ENCODE peak calls at places on chromosome 11, in seven cellular contexts. One of them, this sample, is unnamed.

GRCh38 chr11:73662445-73663157 is 16.2 kb downstream of the PLEKHB1 start:
- DNase-seq in cardiac fibroblast: peak
- DNase-seq in NCI-H446 treated with DMSO at 0.1 percent for 48 hours: no peak
- DNase-seq in T-cell: no peak
- DNase-seq in NT2/D1: no peak
- DNase-seq in colonic mucosa: no peak
- DNase-seq in NCI-H146: no peak
- DNase-seq in this sample: no peak

GRCh38 chr11:95704865-95705264 is 84.7 kb downstream of the FAM76B start:
- DNase-seq in colonic mucosa: no peak
- DNase-seq in T-cell: no peak
- DNase-seq in NCI-H446 treated with DMSO at 0.1 percent for 48 hours: no peak
- DNase-seq in NT2/D1: no peak
- DNase-seq in NCI-H146: no peak
- DNase-seq in cardiac fibroblast: no peak
- DNase-seq in this sample: no peak

GRCh38 chr11:97751405-97751804 is 1269.3 kb upstream of the CNTN5 start:
- DNase-seq in T-cell: no peak
- DNase-seq in NCI-H146: no peak
- DNase-seq in cardiac fibroblast: no peak
- DNase-seq in colonic mucosa: no peak
- DNase-seq in NCI-H446 treated with DMSO at 0.1 percent for 48 hours: peak
- DNase-seq in NT2/D1: no peak
- DNase-seq in this sample: no peak

GRCh38 chr11:1797391-1798125 is 33.8 kb upstream of the CTSD start:
- DNase-seq in NT2/D1: no peak
- DNase-seq in cardiac fibroblast: no peak
- DNase-seq in NCI-H446 treated with DMSO at 0.1 percent for 48 hours: no peak
- DNase-seq in NCI-H146: no peak
- DNase-seq in T-cell: no peak
- DNase-seq in colonic mucosa: no peak
- DNase-seq in this sample: no peak

GRCh38 chr11:10026514-10026913 is 267.5 kb downstream of the SBF2 start:
- DNase-seq in T-cell: no peak
- DNase-seq in colonic mucosa: no peak
- DNase-seq in NCI-H446 treated with DMSO at 0.1 percent for 48 hours: no peak
- DNase-seq in NCI-H146: no peak
- DNase-seq in cardiac fibroblast: peak
- DNase-seq in NT2/D1: no peak
- DNase-seq in this sample: no peak

GRCh38 chr11:94544832-94545640 is 1.3 kb downstream of the FUT4 start:
- DNase-seq in NCI-H146: no peak
- DNase-seq in NCI-H446 treated with DMSO at 0.1 percent for 48 hours: no peak
- DNase-seq in T-cell: no peak
- DNase-seq in NT2/D1: no peak
- DNase-seq in colonic mucosa: peak
- DNase-seq in cardiac fibroblast: no peak
- DNase-seq in this sample: peak

GRCh38 chr11:65558002-65558784 is at the start of gene LTBP3:
- DNase-seq in T-cell: no peak
- DNase-seq in NT2/D1: no peak
- DNase-seq in cardiac fibroblast: peak
- DNase-seq in NCI-H146: peak
- DNase-seq in colonic mucosa: peak
- DNase-seq in NCI-H446 treated with DMSO at 0.1 percent for 48 hours: peak
- DNase-seq in this sample: peak

GRCh38 chr11:110355011-110355744 is 58.8 kb upstream of the RDX start:
- DNase-seq in cardiac fibroblast: no peak
- DNase-seq in NCI-H146: no peak
- DNase-seq in colonic mucosa: no peak
- DNase-seq in NCI-H446 treated with DMSO at 0.1 percent for 48 hours: no peak
- DNase-seq in NT2/D1: no peak
- DNase-seq in T-cell: no peak
- DNase-seq in this sample: no peak

GRCh38 chr11:6497069-6497839 is at the start of gene DNHD1:
- DNase-seq in NT2/D1: no peak
- DNase-seq in NCI-H446 treated with DMSO at 0.1 percent for 48 hours: no peak
- DNase-seq in T-cell: no peak
- DNase-seq in cardiac fibroblast: no peak
- DNase-seq in colonic mucosa: no peak
- DNase-seq in NCI-H146: no peak
- DNase-seq in this sample: no peak

GRCh38 chr11:13663631-13664071 is 4.8 kb upstream of the FAR1 start:
- DNase-seq in cardiac fibroblast: peak
- DNase-seq in NCI-H446 treated with DMSO at 0.1 percent for 48 hours: no peak
- DNase-seq in NT2/D1: no peak
- DNase-seq in NCI-H146: no peak
- DNase-seq in colonic mucosa: peak
- DNase-seq in T-cell: no peak
- DNase-seq in this sample: no peak